ENCODE peak calls at places on chromosome 19, in ten cellular contexts. O is GF-D8; J is Calu3; K is tibial artery; U is Caco-2; I is posterior vena cava; D is NCI-H187; N is CD8-positive, alpha-beta memory T cell; Y is stomach; L is NCI-H748 treated with DMSO at 0.1 percent for 48 hours. S is an unnamed sample.

GRCh38 chr19:56105090-56105701 is 15.9 kb downstream of the ZNF787 start:
- DNase-seq in O (peak; percentile 31), J (peak; percentile 88), K (peak; percentile 79), U (no peak), I (peak; percentile 91), D (no peak), N (peak; percentile 53), Y (peak; percentile 87), L (peak; percentile 32), S (peak; percentile 67)

GRCh38 chr19:33350538-33351309 is 22.8 kb upstream of the CEBPG start:
- DNase-seq in O (no peak), J (no peak), K (peak; percentile 67), U (no peak), I (peak; percentile 87), D (no peak), N (no peak), Y (no peak), L (no peak), S (no peak)

GRCh38 chr19:13013649-13014048 is 18.4 kb downstream of the NFIX start:
- DNase-seq in O (no peak), J (no peak), K (no peak), U (no peak), I (no peak), D (no peak), N (no peak), Y (no peak), L (no peak), S (no peak)

GRCh38 chr19:48030073-48030472 is 13.8 kb downstream of the CABP5 start:
- DNase-seq in O (no peak), J (no peak), K (no peak), U (no peak), I (no peak), D (no peak), N (no peak), Y (no peak), L (no peak), S (no peak)

GRCh38 chr19:3455393-3455955 is 24.9 kb downstream of the SMIM24 start:
- DNase-seq in O (no peak), J (no peak), K (no peak), U (no peak), I (no peak), D (no peak), N (no peak), Y (no peak), L (no peak), S (no peak)

GRCh38 chr19:38360351-38360750 is 14.0 kb upstream of the PSMD8 start:
- DNase-seq in O (no peak), J (no peak), K (no peak), U (no peak), I (no peak), D (no peak), N (no peak), Y (no peak), L (no peak), S (no peak)

GRCh38 chr19:38168632-38169031 is 55.4 kb downstream of the DPF1 start:
- DNase-seq in O (no peak), J (no peak), K (no peak), U (no peak), I (no peak), D (no peak), N (no peak), Y (no peak), L (no peak), S (no peak)

GRCh38 chr19:42546831-42547500 is 18.7 kb upstream of the CEACAM1 start:
- DNase-seq in O (no peak), J (no peak), K (no peak), U (no peak), I (no peak), D (no peak), N (no peak), Y (no peak), L (no peak), S (no peak)

GRCh38 chr19:31545766-31546165 is 196.5 kb upstream of the TSHZ3 start:
- DNase-seq in O (no peak), J (no peak), K (no peak), U (no peak), I (no peak), D (no peak), N (no peak), Y (no peak), L (no peak), S (no peak)

GRCh38 chr19:18520848-18521691 is 800 bp downstream of the ELL start:
- DNase-seq in O (no peak), J (no peak), K (peak; percentile 59), U (no peak), I (no peak), D (no peak), N (peak; percentile 25), Y (peak; percentile 50), L (no peak), S (no peak)

GRCh38 chr19:46471116-46471733 is at the start of gene PNMA8A:
- DNase-seq in O (no peak), J (no peak), K (peak; percentile 80), U (no peak), I (peak; percentile 94), D (peak; percentile 42), N (peak; percentile 38), Y (peak; percentile 44), L (peak; percentile 94), S (no peak)

GRCh38 chr19:54418930-54419800 is 3.9 kb downstream of the TTYH1 start:
- DNase-seq in O (no peak), J (no peak), K (no peak), U (no peak), I (peak; percentile 60), D (no peak), N (no peak), Y (no peak), L (no peak), S (no peak)

GRCh38 chr19:36256853-36257511 is 42.1 kb downstream of the ZNF146 start:
- DNase-seq in O (no peak), J (no peak), K (no peak), U (no peak), I (no peak), D (no peak), N (no peak), Y (no peak), L (no peak), S (no peak)

S was measured in CD8-positive, alpha-beta T cell.